ENCODE peak calls at places on chromosomes 12 and 14, in five cellular contexts. F, J, Z, D and M are unnamed samples.

GRCh38 chr14:78075033-78075432 is 95.1 kb upstream of the NRXN3 start:
- DNase-seq in D (no peak), Z (no peak), F (no peak), J (no peak), M (no peak)

GRCh38 chr12:56206373-56207166 is 15.2 kb downstream of the RNF41 start:
- DNase-seq in J (peak; percentile 42), Z (no peak), D (no peak), F (peak; percentile 33), M (peak; percentile 71)

GRCh38 chr12:103820881-103821489 is 20.0 kb downstream of the NT5DC3 start:
- DNase-seq in D (no peak), F (no peak), J (no peak), Z (no peak), M (no peak)

GRCh38 chr12:30286345-30286926 is 409.2 kb downstream of the IPO8 start:
- DNase-seq in J (peak; percentile 5), Z (no peak), F (no peak), D (no peak), M (no peak)

GRCh38 chr12:96047621-96048211 is 12.3 kb upstream of the LTA4H start:
- DNase-seq in J (peak; percentile 63), D (peak; percentile 54), Z (peak; percentile 99), F (no peak), M (no peak)

GRCh38 chr12:46402861-46403731 is 30.5 kb upstream of the SLC38A2 start:
- DNase-seq in J (no peak), Z (no peak), D (no peak), F (no peak), M (no peak)

GRCh38 chr14:104872469-104873341 is 7.6 kb downstream of the CEP170B start:
- DNase-seq in J (no peak), F (no peak), Z (no peak), D (peak; percentile 78), M (peak; percentile 53)

GRCh38 chr14:95663226-95663797 is 22.9 kb upstream of the TCL1B start:
- DNase-seq in Z (no peak), J (no peak), F (no peak), D (no peak), M (no peak)

GRCh38 chr12:57523706-57524614 is 1.3 kb downstream of the MBD6 start:
- DNase-seq in J (no peak), Z (no peak), F (peak; percentile 19), D (no peak), M (no peak)

GRCh38 chr14:55973285-55973800 is 144.9 kb upstream of the PELI2 start:
- DNase-seq in J (no peak), Z (no peak), D (no peak), F (no peak), M (no peak)

GRCh38 chr14:99026471-99026870 is 245.5 kb downstream of the BCL11B start:
- DNase-seq in Z (no peak), J (peak; percentile 24), F (peak; percentile 9), D (no peak), M (no peak)

GRCh38 chr14:74886001-74886400 is 4.3 kb downstream of the DLST start:
- DNase-seq in F (no peak), Z (no peak), J (no peak), D (no peak), M (no peak)

GRCh38 chr14:44453433-44454171 is 53.5 kb downstream of the FSCB start:
- DNase-seq in J (peak; percentile 47), F (no peak), Z (no peak), D (no peak), M (no peak)